ENCODE peak calls at places on chromosome 9, in nine cellular contexts. N, D, L, P, W, X, E, M and C are unnamed samples.

GRCh38 chr9:38435526-38435925 is 11.3 kb upstream of the IGFBPL1 start:
- DNase-seq in N (no peak), D (peak), L (no peak), P (no peak), W (no peak), X (no peak), E (peak), M (peak), C (no peak)

GRCh38 chr9:130835441-130836298 is 616 bp downstream of the ABL1 start:
- DNase-seq in N (no peak), D (no peak), L (peak), P (no peak), W (no peak), X (peak), E (no peak), M (peak), C (peak)

GRCh38 chr9:124654431-124654830 is 116.7 kb downstream of the NR6A1 start:
- DNase-seq in N (no peak), D (no peak), L (no peak), P (no peak), W (peak), X (no peak), E (peak), M (no peak), C (no peak)

GRCh38 chr9:124645274-124645673 is 125.8 kb downstream of the NR6A1 start:
- DNase-seq in N (no peak), D (no peak), L (no peak), P (no peak), W (no peak), X (no peak), E (no peak), M (no peak), C (no peak)

GRCh38 chr9:81431662-81432061 is 257.7 kb downstream of the TLE1 start:
- DNase-seq in N (no peak), D (peak), L (peak), P (no peak), W (no peak), X (no peak), E (peak), M (no peak), C (no peak)

GRCh38 chr9:97703437-97704326 is 6.5 kb upstream of the XPA start:
- DNase-seq in N (no peak), D (peak), L (peak), P (no peak), W (peak), X (peak), E (peak), M (peak), C (peak)

GRCh38 chr9:113559834-113560620 is 96.5 kb downstream of the RGS3 start:
- DNase-seq in N (no peak), D (no peak), L (no peak), P (no peak), W (no peak), X (no peak), E (no peak), M (no peak), C (no peak)

GRCh38 chr9:23451802-23452418 is 374.1 kb downstream of the ELAVL2 start:
- DNase-seq in N (no peak), D (no peak), L (no peak), P (no peak), W (no peak), X (no peak), E (no peak), M (no peak), C (no peak)

GRCh38 chr9:122383992-122384461 is 13.2 kb downstream of the PTGS1 start:
- DNase-seq in N (no peak), D (peak), L (peak), P (no peak), W (peak), X (no peak), E (peak), M (peak), C (no peak)

GRCh38 chr9:82108881-82109280 is 120.3 kb downstream of the SPATA31D1 start:
- DNase-seq in N (no peak), D (no peak), L (peak), P (no peak), W (no peak), X (no peak), E (no peak), M (no peak), C (no peak)

GRCh38 chr9:133421615-133422542 is at the start of gene ADAMTS13:
- DNase-seq in N (peak), D (no peak), L (peak), P (no peak), W (peak), X (peak), E (no peak), M (no peak), C (peak)

GRCh38 chr9:17191095-17191494 is 56.3 kb downstream of the CNTLN start:
- DNase-seq in N (no peak), D (no peak), L (peak), P (no peak), W (no peak), X (no peak), E (peak), M (peak), C (no peak)

GRCh38 chr9:7139886-7140285 is 382.1 kb downstream of the KDM4C start:
- DNase-seq in N (no peak), D (no peak), L (no peak), P (no peak), W (no peak), X (no peak), E (no peak), M (no peak), C (no peak)

GRCh38 chr9:103364753-103365152 is 369.6 kb downstream of the CYLC2 start:
- DNase-seq in N (no peak), D (peak), L (no peak), P (no peak), W (peak), X (no peak), E (peak), M (peak), C (no peak)

GRCh38 chr9:69919461-69920061 is 98.9 kb downstream of the CFAP95 start:
- DNase-seq in N (no peak), D (peak), L (peak), P (no peak), W (peak), X (no peak), E (no peak), M (peak), C (no peak)

GRCh38 chr9:85045271-85045670 is 375.7 kb downstream of the NTRK2 start:
- DNase-seq in N (no peak), D (no peak), L (no peak), P (no peak), W (peak), X (no peak), E (no peak), M (no peak), C (no peak)

GRCh38 chr9:127858041-127858512 is 3.6 kb upstream of the ENG start:
- DNase-seq in N (no peak), D (no peak), L (no peak), P (no peak), W (no peak), X (no peak), E (no peak), M (peak), C (no peak)

GRCh38 chr9:99748251-99748650 is 73.4 kb upstream of the NR4A3 start:
- DNase-seq in N (no peak), D (no peak), L (no peak), P (no peak), W (peak), X (no peak), E (no peak), M (no peak), C (no peak)

GRCh38 chr9:109887079-109887478 is 107.1 kb downstream of the PALM2AKAP2 start:
- DNase-seq in N (no peak), D (no peak), L (peak), P (no peak), W (peak), X (no peak), E (no peak), M (peak), C (no peak)

GRCh38 chr9:113148377-113148715 is 2.5 kb upstream of the SLC31A2 start:
- DNase-seq in N (no peak), D (no peak), L (no peak), P (no peak), W (no peak), X (no peak), E (no peak), M (no peak), C (no peak)

GRCh38 chr9:120869726-120870125 is 7.3 kb downstream of the PHF19 start:
- DNase-seq in N (no peak), D (no peak), L (no peak), P (no peak), W (no peak), X (no peak), E (no peak), M (no peak), C (no peak)

GRCh38 chr9:114266969-114267368 is 55.9 kb upstream of the ORM1 start:
- DNase-seq in N (no peak), D (no peak), L (peak), P (no peak), W (no peak), X (no peak), E (no peak), M (peak), C (no peak)

GRCh38 chr9:15936316-15936869 is 383.6 kb downstream of the CCDC171 start:
- DNase-seq in N (no peak), D (no peak), L (peak), P (no peak), W (no peak), X (no peak), E (peak), M (peak), C (no peak)

GRCh38 chr9:78439192-78439865 is 142.4 kb downstream of the PSAT1 start:
- DNase-seq in N (peak), D (peak), L (peak), P (peak), W (peak), X (peak), E (peak), M (peak), C (peak)

GRCh38 chr9:123860603-123861002 is 69.3 kb downstream of the DENND1A start:
- DNase-seq in N (no peak), D (no peak), L (no peak), P (no peak), W (no peak), X (no peak), E (no peak), M (no peak), C (no peak)

GRCh38 chr9:136614967-136615623 is 47.6 kb upstream of the EGFL7 start:
- DNase-seq in N (peak), D (no peak), L (no peak), P (no peak), W (peak), X (no peak), E (no peak), M (no peak), C (no peak)

GRCh38 chr9:105067895-105068580 is 140.1 kb upstream of the ABCA1 start:
- DNase-seq in N (no peak), D (peak), L (peak), P (no peak), W (peak), X (no peak), E (peak), M (peak), C (no peak)

GRCh38 chr9:36924071-36924470 is 110.0 kb downstream of the PAX5 start:
- DNase-seq in N (no peak), D (peak), L (peak), P (no peak), W (peak), X (peak), E (peak), M (peak), C (peak)

GRCh38 chr9:2087500-2088313 is 72.6 kb downstream of the SMARCA2 start:
- DNase-seq in N (no peak), D (peak), L (peak), P (no peak), W (peak), X (peak), E (no peak), M (peak), C (peak)

GRCh38 chr9:96442491-96442890 is 7.5 kb upstream of the HABP4 start:
- DNase-seq in N (no peak), D (no peak), L (no peak), P (no peak), W (no peak), X (no peak), E (no peak), M (no peak), C (no peak)

GRCh38 chr9:96020822-96021615 is 145.5 kb downstream of the ERCC6L2 start:
- DNase-seq in N (no peak), D (no peak), L (no peak), P (no peak), W (no peak), X (peak), E (no peak), M (peak), C (peak)

GRCh38 chr9:18910435-18910834 is 122.6 kb downstream of the SAXO1 start:
- DNase-seq in N (no peak), D (peak), L (peak), P (no peak), W (no peak), X (no peak), E (no peak), M (no peak), C (no peak)

GRCh38 chr9:133770076-133770777 is 32.1 kb upstream of the SARDH start:
- DNase-seq in N (peak), D (no peak), L (no peak), P (no peak), W (no peak), X (no peak), E (no peak), M (no peak), C (peak)

GRCh38 chr9:79583957-79584654 is 12.3 kb downstream of the TLE4 start:
- DNase-seq in N (no peak), D (no peak), L (no peak), P (no peak), W (no peak), X (peak), E (no peak), M (no peak), C (peak)

GRCh38 chr9:12748016-12748415 is 26.8 kb upstream of the LURAP1L start:
- DNase-seq in N (no peak), D (no peak), L (peak), P (no peak), W (peak), X (no peak), E (peak), M (no peak), C (no peak)

GRCh38 chr9:127096208-127096607 is 26.2 kb downstream of the ANGPTL2 start:
- DNase-seq in N (no peak), D (no peak), L (no peak), P (no peak), W (no peak), X (no peak), E (no peak), M (peak), C (no peak)